ENCODE peak calls at places on chromosomes 11 and 22, in six cellular contexts. R is thoracic aorta; M is right lobe of liver; O is heart right ventricle; Y is epithelial cell of esophagus; P is CD8-positive, alpha-beta T cell. J is an unnamed sample.

GRCh38 chr11:129965248-129965647 is 37.4 kb downstream of the PRDM10 start:
- DNase-seq in R (no peak), M (no peak), O (no peak), Y (no peak), P (no peak), J (no peak)

GRCh38 chr22:30371321-30371720 is 14.5 kb downstream of the CCDC157 start:
- DNase-seq in R (no peak), M (no peak), O (no peak), Y (no peak), P (no peak), J (no peak)

GRCh38 chr22:20068640-20069039 is 11.4 kb upstream of the DGCR8 start:
- DNase-seq in R (no peak), M (no peak), O (no peak), Y (no peak), P (no peak), J (no peak)

GRCh38 chr22:43174941-43175531 is 11.9 kb downstream of the TTLL12 start:
- DNase-seq in R (no peak), M (no peak), O (no peak), Y (peak), P (no peak), J (no peak)

GRCh38 chr22:19844423-19845368 is 10.0 kb downstream of the GNB1L start:
- DNase-seq in R (no peak), M (peak), O (peak), Y (peak), P (no peak), J (no peak)

GRCh38 chr11:61160487-61161189 is 588 bp downstream of the VPS37C start:
- DNase-seq in R (no peak), M (no peak), O (no peak), Y (peak), P (no peak), J (no peak)

GRCh38 chr11:78564037-78564888 is 10.4 kb downstream of the NARS2 start:
- DNase-seq in R (no peak), M (no peak), O (peak), Y (peak), P (no peak), J (peak)

GRCh38 chr11:63768232-63769043 is at the start of gene ZFTA:
- DNase-seq in R (no peak), M (peak), O (peak), Y (peak), P (peak), J (peak)

GRCh38 chr22:25800766-25801165 is 58.8 kb downstream of the MYO18B start:
- DNase-seq in R (no peak), M (no peak), O (no peak), Y (no peak), P (no peak), J (no peak)

GRCh38 chr11:59102259-59102765 is 4.7 kb upstream of the FAM111B start:
- DNase-seq in R (peak), M (peak), O (peak), Y (peak), P (peak), J (peak)

GRCh38 chr22:40403651-40404050 is 33.3 kb downstream of the SGSM3 start:
- DNase-seq in R (no peak), M (peak), O (no peak), Y (no peak), P (no peak), J (no peak)

GRCh38 chr11:100963375-100963774 is 166.2 kb downstream of the PGR start:
- DNase-seq in R (no peak), M (no peak), O (no peak), Y (no peak), P (no peak), J (no peak)

GRCh38 chr11:31264834-31265233 is 104.7 kb downstream of the DCDC1 start:
- DNase-seq in R (no peak), M (no peak), O (no peak), Y (no peak), P (no peak), J (no peak)

GRCh38 chr22:28864878-28865596 is 18.3 kb upstream of the ZNRF3 start:
- DNase-seq in R (no peak), M (peak), O (no peak), Y (no peak), P (no peak), J (no peak)

GRCh38 chr11:26331911-26332571 is at the start of gene ANO3:
- DNase-seq in R (no peak), M (peak), O (peak), Y (peak), P (no peak), J (peak)

GRCh38 chr22:38203855-38204497 is 2.2 kb downstream of the MAFF start:
- DNase-seq in R (no peak), M (no peak), O (no peak), Y (no peak), P (no peak), J (no peak)

GRCh38 chr11:61270354-61271070 is 24.6 kb downstream of the VWCE start:
- DNase-seq in R (no peak), M (no peak), O (no peak), Y (peak), P (no peak), J (no peak)

GRCh38 chr11:134228625-134229024 is 4.2 kb downstream of the VPS26B start:
- DNase-seq in R (no peak), M (no peak), O (no peak), Y (no peak), P (no peak), J (no peak)

GRCh38 chr22:21876486-21877176 is 9.2 kb upstream of the MAPK1 start:
- DNase-seq in R (no peak), M (peak), O (no peak), Y (no peak), P (no peak), J (no peak)

GRCh38 chr22:31825513-31825912 is 71.7 kb downstream of the DEPDC5 start:
- DNase-seq in R (no peak), M (no peak), O (no peak), Y (peak), P (no peak), J (no peak)

GRCh38 chr11:18145025-18145424 is 12.7 kb downstream of the MRGPRX3 start:
- DNase-seq in R (no peak), M (no peak), O (no peak), Y (no peak), P (no peak), J (no peak)

GRCh38 chr11:65811764-65812475 is 21.8 kb upstream of the SNX32 start:
- DNase-seq in R (no peak), M (no peak), O (no peak), Y (no peak), P (no peak), J (no peak)

DNA sequence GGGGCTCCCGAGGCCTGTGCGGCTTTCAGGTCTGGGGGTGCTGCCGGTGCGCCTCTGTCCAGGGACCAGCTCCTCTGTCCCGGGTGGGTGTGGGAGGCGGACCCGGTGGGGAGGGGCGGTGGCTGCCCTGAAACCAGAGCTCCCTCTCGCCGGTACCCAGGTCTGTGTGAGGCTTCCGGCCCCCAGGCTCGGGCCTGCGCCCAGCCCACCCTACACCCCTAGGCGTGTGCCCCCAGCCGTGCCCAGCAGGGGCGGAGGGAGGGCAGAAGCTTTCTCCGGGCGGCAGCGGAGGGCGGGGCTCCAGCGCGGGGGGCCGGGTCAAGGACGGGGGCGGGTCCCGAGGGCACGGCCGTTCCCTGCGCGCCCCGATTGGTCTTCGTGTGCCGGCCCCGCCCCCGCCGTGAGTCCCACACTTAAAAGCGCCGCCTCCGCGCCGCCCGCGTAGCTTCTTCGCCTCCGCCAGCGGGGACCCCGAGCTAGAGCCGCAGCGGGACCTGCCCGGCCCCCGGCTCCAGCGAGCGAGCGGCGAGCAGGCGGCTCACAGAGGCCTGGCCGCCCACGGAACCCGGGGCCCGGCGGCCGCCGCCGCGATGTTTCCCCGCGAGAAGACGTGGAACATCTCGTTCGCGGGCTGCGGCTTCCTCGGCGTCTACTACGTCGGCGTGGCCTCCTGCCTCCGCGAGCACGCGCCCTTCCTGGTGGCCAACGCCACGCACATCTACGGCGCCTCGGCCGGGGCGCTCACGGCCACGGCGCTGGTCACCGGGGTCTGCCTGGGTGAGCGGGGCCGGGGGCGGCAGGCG is 616 bp downstream of the PNPLA2 start:
- DNase-seq in R (peak), M (peak), O (peak), Y (peak), P (peak), J (peak)
- TF ChIP-seq CTCF in R (peak), M (peak), O (peak), Y (no peak), P (no peak), J (no peak)

GRCh38 chr22:46392137-46392844 is 56.8 kb downstream of the TRMU start:
- DNase-seq in R (no peak), M (no peak), O (no peak), Y (no peak), P (no peak), J (no peak)

GRCh38 chr22:46389081-46389480 is 53.6 kb downstream of the TRMU start:
- DNase-seq in R (no peak), M (no peak), O (no peak), Y (no peak), P (no peak), J (no peak)

GRCh38 chr22:46391486-46392136 is 56.1 kb downstream of the TRMU start:
- DNase-seq in R (no peak), M (peak), O (no peak), Y (peak), P (no peak), J (no peak)

GRCh38 chr22:46390105-46390651 is 54.7 kb downstream of the TRMU start:
- DNase-seq in R (no peak), M (no peak), O (no peak), Y (no peak), P (no peak), J (no peak)

GRCh38 chr22:46390652-46391301 is 55.3 kb downstream of the TRMU start:
- DNase-seq in R (no peak), M (peak), O (peak), Y (peak), P (no peak), J (peak)
- TF ChIP-seq CTCF in R (no peak), M (peak), O (peak), Y (peak), P (no peak), J (no peak)

GRCh38 chr11:118311518-118311917 is 7.0 kb downstream of the CD3E start:
- DNase-seq in R (no peak), M (no peak), O (no peak), Y (peak), P (no peak), J (no peak)
- TF ChIP-seq CTCF in R (no peak), M (no peak), O (no peak), Y (peak), P (no peak), J (no peak)

GRCh38 chr11:105933666-105934065 is 88.4 kb downstream of the MSANTD4 start:
- DNase-seq in R (no peak), M (no peak), O (no peak), Y (no peak), P (no peak), J (no peak)
- TF ChIP-seq CTCF in R (no peak), M (no peak), O (no peak), Y (no peak), P (no peak), J (no peak)